ENCODE peak calls at places on chromosomes 7 and 10, in four cellular contexts. One of them, this sample, is unnamed.

GRCh38 chr7:83672157-83672556 is 23.2 kb upstream of the SEMA3E start:
- DNase-seq in IMR-90: no peak
- DNase-seq in K562: no peak
- DNase-seq in keratinocyte: no peak
- DNase-seq in this sample: no peak

GRCh38 chr10:3783721-3784432 is 1.1 kb downstream of the KLF6 start:
- DNase-seq in IMR-90: peak; percentile 61
- DNase-seq in K562: no peak
- DNase-seq in keratinocyte: no peak
- DNase-seq in this sample: peak; percentile 59

GRCh38 chr7:47510192-47510591 is 71.7 kb downstream of the TNS3 start:
- DNase-seq in IMR-90: no peak
- DNase-seq in K562: no peak
- DNase-seq in keratinocyte: no peak
- DNase-seq in this sample: no peak

GRCh38 chr10:48614481-48615383 is 9.9 kb upstream of the ARHGAP22 start:
- DNase-seq in IMR-90: peak; percentile 34
- DNase-seq in K562: no peak
- DNase-seq in keratinocyte: no peak
- DNase-seq in this sample: peak; percentile 18

GRCh38 chr7:124532166-124532565 is 233.4 kb downstream of the GPR37 start:
- DNase-seq in IMR-90: peak; percentile 41
- DNase-seq in K562: no peak
- DNase-seq in keratinocyte: no peak
- DNase-seq in this sample: no peak

GRCh38 chr10:96560970-96561887 is 25.6 kb downstream of the TM9SF3 start:
- DNase-seq in IMR-90: peak; percentile 48
- DNase-seq in K562: no peak
- DNase-seq in keratinocyte: no peak
- DNase-seq in this sample: no peak

GRCh38 chr7:36840930-36841329 is 116.6 kb upstream of the AOAH start:
- DNase-seq in IMR-90: no peak
- DNase-seq in K562: no peak
- DNase-seq in keratinocyte: no peak
- DNase-seq in this sample: no peak

GRCh38 chr10:130982802-130983201 is 328.7 kb downstream of the TCERG1L start:
- DNase-seq in IMR-90: no peak
- DNase-seq in K562: no peak
- DNase-seq in keratinocyte: no peak
- DNase-seq in this sample: no peak

GRCh38 chr10:93062499-93063216 is 2.1 kb downstream of the CYP26C1 start:
- DNase-seq in IMR-90: peak; percentile 44
- DNase-seq in K562: no peak
- DNase-seq in keratinocyte: no peak
- DNase-seq in this sample: no peak

GRCh38 chr7:2982831-2983230 is 60.8 kb downstream of the CARD11 start:
- DNase-seq in IMR-90: no peak
- DNase-seq in K562: no peak
- DNase-seq in keratinocyte: no peak
- DNase-seq in this sample: no peak

GRCh38 chr7:98294798-98295382 is 13.4 kb downstream of the BRI3 start:
- DNase-seq in IMR-90: peak; percentile 47
- DNase-seq in K562: peak; percentile 82
- DNase-seq in keratinocyte: no peak
- DNase-seq in this sample: peak; percentile 32

GRCh38 chr7:145784809-145785780 is 331.5 kb upstream of the CNTNAP2 start:
- DNase-seq in IMR-90: no peak
- DNase-seq in K562: peak; percentile 89
- DNase-seq in keratinocyte: no peak
- DNase-seq in this sample: no peak

GRCh38 chr7:143345428-143345900 is 17.0 kb downstream of the FAM131B start:
- DNase-seq in IMR-90: peak; percentile 32
- DNase-seq in K562: peak; percentile 90
- DNase-seq in keratinocyte: no peak
- DNase-seq in this sample: peak; percentile 55

GRCh38 chr10:47323087-47323486 is 833 bp downstream of the GDF2 start:
- DNase-seq in IMR-90: no peak
- DNase-seq in K562: no peak
- DNase-seq in keratinocyte: no peak
- DNase-seq in this sample: no peak

GRCh38 chr10:34743804-34744203 is 71.3 kb downstream of the PARD3 start:
- DNase-seq in IMR-90: peak; percentile 34
- DNase-seq in K562: no peak
- DNase-seq in keratinocyte: peak; percentile 30
- DNase-seq in this sample: no peak

GRCh38 chr10:103455235-103455634 is 3.1 kb upstream of the CALHM2 start:
- DNase-seq in IMR-90: no peak
- DNase-seq in K562: no peak
- DNase-seq in keratinocyte: no peak
- DNase-seq in this sample: no peak

GRCh38 chr10:6757119-6757518 is 177.0 kb upstream of the PRKCQ start:
- DNase-seq in IMR-90: no peak
- DNase-seq in K562: no peak
- DNase-seq in keratinocyte: no peak
- DNase-seq in this sample: no peak

GRCh38 chr7:93219877-93220276 is 6.4 kb downstream of the HEPACAM2 start:
- DNase-seq in IMR-90: no peak
- DNase-seq in K562: peak; percentile 65
- DNase-seq in keratinocyte: no peak
- DNase-seq in this sample: no peak

GRCh38 chr10:35493196-35494118 is 111.7 kb upstream of the GJD4 start:
- DNase-seq in IMR-90: peak; percentile 17
- DNase-seq in K562: no peak
- DNase-seq in keratinocyte: no peak
- DNase-seq in this sample: peak; percentile 18

GRCh38 chr10:109984013-109984412 is 23.8 kb upstream of the ADD3 start:
- DNase-seq in IMR-90: no peak
- DNase-seq in K562: no peak
- DNase-seq in keratinocyte: no peak
- DNase-seq in this sample: no peak

GRCh38 chr7:4549681-4550080 is 132.4 kb upstream of the FOXK1 start:
- DNase-seq in IMR-90: no peak
- DNase-seq in K562: no peak
- DNase-seq in keratinocyte: no peak
- DNase-seq in this sample: no peak

GRCh38 chr10:80465839-80466590 is 11.9 kb downstream of the TSPAN14 start:
- DNase-seq in IMR-90: no peak
- DNase-seq in K562: no peak
- DNase-seq in keratinocyte: no peak
- DNase-seq in this sample: no peak

GRCh38 chr10:45383682-45384320 is 9.8 kb downstream of the ALOX5 start:
- DNase-seq in IMR-90: no peak
- DNase-seq in K562: no peak
- DNase-seq in keratinocyte: no peak
- DNase-seq in this sample: no peak

GRCh38 chr10:42973870-42974692 is 102.8 kb upstream of the RET start:
- DNase-seq in IMR-90: no peak
- DNase-seq in K562: no peak
- DNase-seq in keratinocyte: no peak
- DNase-seq in this sample: no peak

GRCh38 chr7:41997151-41997550 is 239.9 kb downstream of the GLI3 start:
- DNase-seq in IMR-90: no peak
- DNase-seq in K562: no peak
- DNase-seq in keratinocyte: no peak
- DNase-seq in this sample: no peak

GRCh38 chr7:134293029-134293740 is 23.5 kb downstream of the SLC35B4 start:
- DNase-seq in IMR-90: no peak
- DNase-seq in K562: no peak
- DNase-seq in keratinocyte: no peak
- DNase-seq in this sample: no peak

GRCh38 chr7:2893411-2893861 is 49.3 kb upstream of the GNA12 start:
- DNase-seq in IMR-90: no peak
- DNase-seq in K562: no peak
- DNase-seq in keratinocyte: no peak
- DNase-seq in this sample: no peak

GRCh38 chr7:32887395-32887794 is 4.2 kb downstream of the KBTBD2 start:
- DNase-seq in IMR-90: no peak
- DNase-seq in K562: no peak
- DNase-seq in keratinocyte: no peak
- DNase-seq in this sample: no peak

GRCh38 chr7:19107142-19107391 is 10.4 kb downstream of the TWIST1 start:
- DNase-seq in IMR-90: no peak
- DNase-seq in K562: no peak
- DNase-seq in keratinocyte: no peak
- DNase-seq in this sample: no peak
- H3K27me3 ChIP-seq in IMR-90: no peaks in the 10 kb centered on the region
- H3K27me3 ChIP-seq in K562: peaks cover 9% of the 10 kb centered on the region
- H3K27me3 ChIP-seq in keratinocyte: peaks cover 60% of the 10 kb centered on the region
- H3K27me3 ChIP-seq in this sample: peaks cover 79% of the 10 kb centered on the region

GRCh38 chr7:29976265-29976664 is 13.3 kb downstream of the SCRN1 start:
- DNase-seq in IMR-90: peak; percentile 34
- DNase-seq in K562: no peak
- DNase-seq in keratinocyte: no peak
- DNase-seq in this sample: no peak
- H3K9me1 ChIP-seq in IMR-90: peaks cover 20% of the 10 kb centered on the region
- H3K9me1 ChIP-seq in K562: no peaks in the 10 kb centered on the region
- H3K9me1 ChIP-seq in keratinocyte: no peaks in the 10 kb centered on the region
- H3K9me1 ChIP-seq in this sample: no peaks in the 10 kb centered on the region

DNA sequence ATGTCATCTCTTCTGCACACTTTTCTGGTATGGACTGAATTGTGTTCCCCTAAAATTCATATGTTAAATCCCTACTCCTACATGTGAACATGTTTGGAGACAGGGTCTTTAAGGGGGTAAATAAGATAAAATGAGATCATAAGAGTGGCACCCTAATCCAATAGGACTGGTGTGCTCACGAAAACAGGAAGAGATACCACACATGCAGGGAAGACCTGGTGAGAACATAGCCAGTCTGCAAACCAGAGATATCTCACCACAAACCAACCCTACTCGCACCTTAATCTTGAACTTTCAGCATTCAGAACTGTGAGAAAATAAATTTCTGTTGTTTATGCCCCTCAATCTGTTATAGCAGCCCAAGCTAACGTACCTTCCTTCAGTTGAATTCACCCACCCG is 51.8 kb downstream of the VWDE start:
- DNase-seq in IMR-90: no peak
- DNase-seq in K562: peak; percentile 39
- DNase-seq in keratinocyte: no peak
- DNase-seq in this sample: no peak
- H3K27me3 ChIP-seq in IMR-90: no peaks in the 10 kb centered on the region
- H3K27me3 ChIP-seq in K562: no peaks in the 10 kb centered on the region
- H3K27me3 ChIP-seq in keratinocyte: no peaks in the 10 kb centered on the region
- H3K27me3 ChIP-seq in this sample: no peaks in the 10 kb centered on the region

GRCh38 chr10:51063659-51064535 is 10.4 kb upstream of the PRKG1 start:
- DNase-seq in IMR-90: peak; percentile 77
- DNase-seq in K562: peak; percentile 7
- DNase-seq in keratinocyte: no peak
- DNase-seq in this sample: peak; percentile 62

GRCh38 chr10:51057925-51058324 is 16.4 kb upstream of the PRKG1 start:
- DNase-seq in IMR-90: no peak
- DNase-seq in K562: no peak
- DNase-seq in keratinocyte: no peak
- DNase-seq in this sample: no peak

DNA sequence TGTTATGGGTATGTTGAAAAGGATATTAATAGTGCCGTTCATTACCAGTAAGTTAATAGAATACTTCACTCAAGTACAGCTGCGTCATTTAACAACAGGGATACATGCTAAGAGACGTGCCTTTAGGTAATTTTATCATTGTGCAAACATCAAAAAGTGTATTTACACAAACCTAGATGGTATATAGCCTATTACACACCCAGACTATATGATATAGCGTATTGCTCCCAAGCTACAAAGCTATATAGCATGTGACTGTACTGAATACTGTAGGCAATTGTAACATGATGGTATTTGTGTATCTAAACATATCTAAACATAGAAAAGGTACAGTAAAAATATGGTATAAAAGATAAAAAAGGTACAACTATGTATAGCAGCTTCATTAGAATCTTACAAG is 11.1 kb upstream of the PRKG1 start:
- DNase-seq in IMR-90: no peak
- DNase-seq in K562: no peak
- DNase-seq in keratinocyte: no peak
- DNase-seq in this sample: no peak
- H3K9me1 ChIP-seq in IMR-90: no peaks in the 10 kb centered on the region
- H3K9me1 ChIP-seq in K562: no peaks in the 10 kb centered on the region
- H3K9me1 ChIP-seq in keratinocyte: no peaks in the 10 kb centered on the region
- H3K9me1 ChIP-seq in this sample: no peaks in the 10 kb centered on the region

GRCh38 chr10:121291828-121292227 is 306.4 kb downstream of the FGFR2 start:
- DNase-seq in IMR-90: no peak
- DNase-seq in K562: no peak
- DNase-seq in keratinocyte: no peak
- DNase-seq in this sample: no peak
- H3K27me3 ChIP-seq in IMR-90: no peaks in the 10 kb centered on the region
- H3K27me3 ChIP-seq in K562: no peaks in the 10 kb centered on the region
- H3K27me3 ChIP-seq in keratinocyte: no peaks in the 10 kb centered on the region
- H3K27me3 ChIP-seq in this sample: no peaks in the 10 kb centered on the region

DNA sequence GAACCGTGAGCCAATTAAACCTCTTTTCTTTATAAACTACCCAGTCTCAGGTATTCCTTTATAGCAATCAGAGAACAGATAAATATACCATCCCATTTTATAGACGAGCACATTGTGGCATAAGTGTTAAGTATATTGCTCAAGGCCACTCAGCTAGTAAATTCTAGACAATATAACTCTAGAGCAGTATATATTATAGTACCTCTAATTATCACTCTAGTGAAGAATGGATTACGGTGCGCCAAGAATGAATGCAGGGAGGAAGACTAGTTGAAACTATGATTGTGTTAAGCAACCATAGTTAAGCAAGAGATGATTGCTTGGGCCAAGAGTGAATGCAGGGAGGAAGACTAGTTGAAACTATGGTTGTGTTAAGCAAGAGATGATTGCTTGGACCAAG is 60.9 kb downstream of the BRAF start:
- DNase-seq in IMR-90: no peak
- DNase-seq in K562: no peak
- DNase-seq in keratinocyte: no peak
- DNase-seq in this sample: no peak
- H3K9me1 ChIP-seq in IMR-90: no peaks in the 10 kb centered on the region
- H3K9me1 ChIP-seq in K562: no peaks in the 10 kb centered on the region
- H3K9me1 ChIP-seq in keratinocyte: no peaks in the 10 kb centered on the region
- H3K9me1 ChIP-seq in this sample: no peaks in the 10 kb centered on the region

GRCh38 chr7:151397026-151397425 is 12.8 kb downstream of the WDR86 start:
- DNase-seq in IMR-90: no peak
- DNase-seq in K562: no peak
- DNase-seq in keratinocyte: no peak
- DNase-seq in this sample: no peak
- H3K27me3 ChIP-seq in IMR-90: peaks cover 16% of the 10 kb centered on the region
- H3K27me3 ChIP-seq in K562: no peaks in the 10 kb centered on the region
- H3K27me3 ChIP-seq in keratinocyte: peaks cover 15% of the 10 kb centered on the region
- H3K27me3 ChIP-seq in this sample: no peaks in the 10 kb centered on the region

GRCh38 chr10:119919271-119919670 is 26.7 kb downstream of the SEC23IP start:
- DNase-seq in IMR-90: peak; percentile 70
- DNase-seq in K562: no peak
- DNase-seq in keratinocyte: no peak
- DNase-seq in this sample: no peak
- H3K9me1 ChIP-seq in IMR-90: peaks cover 3% of the 10 kb centered on the region
- H3K9me1 ChIP-seq in K562: no peaks in the 10 kb centered on the region
- H3K9me1 ChIP-seq in keratinocyte: no peaks in the 10 kb centered on the region
- H3K9me1 ChIP-seq in this sample: no peaks in the 10 kb centered on the region

This sample was measured in endothelial cell of umbilical vein.